ENCODE peak calls at places on chromosomes 13 and 19, in seven cellular contexts. One of them, this sample, is unnamed.

GRCh38 chr19:13091400-13092161 is 11.1 kb downstream of the LYL1 start:
- DNase-seq in RWPE2: peak; percentile 55
- DNase-seq in BE2C: peak; percentile 59
- DNase-seq in mucosa of descending colon: no peak
- DNase-seq in GM12878: no peak
- DNase-seq in neural progenitor cell: peak; percentile 59
- DNase-seq in IMR-90: peak; percentile 75
- DNase-seq in this sample: peak; percentile 88

GRCh38 chr13:112444001-112444311 is 67.8 kb downstream of the SPACA7 start:
- DNase-seq in RWPE2: no peak
- DNase-seq in BE2C: peak; percentile 78
- DNase-seq in mucosa of descending colon: no peak
- DNase-seq in GM12878: no peak
- DNase-seq in neural progenitor cell: peak; percentile 93
- DNase-seq in IMR-90: peak; percentile 42
- DNase-seq in this sample: no peak

GRCh38 chr13:76939215-76939614 is 9.1 kb upstream of the ACOD1 start:
- DNase-seq in RWPE2: no peak
- DNase-seq in BE2C: no peak
- DNase-seq in mucosa of descending colon: no peak
- DNase-seq in GM12878: no peak
- DNase-seq in neural progenitor cell: no peak
- DNase-seq in IMR-90: peak; percentile 41
- DNase-seq in this sample: no peak

GRCh38 chr19:49951806-49952474 is 9.0 kb downstream of the SIGLEC11 start:
- DNase-seq in RWPE2: no peak
- DNase-seq in BE2C: no peak
- DNase-seq in mucosa of descending colon: peak; percentile 22
- DNase-seq in GM12878: no peak
- DNase-seq in neural progenitor cell: no peak
- DNase-seq in IMR-90: no peak
- DNase-seq in this sample: no peak

GRCh38 chr13:30030141-30030750 is 179.8 kb upstream of the UBL3 start:
- DNase-seq in RWPE2: no peak
- DNase-seq in BE2C: no peak
- DNase-seq in mucosa of descending colon: no peak
- DNase-seq in GM12878: no peak
- DNase-seq in neural progenitor cell: no peak
- DNase-seq in IMR-90: no peak
- DNase-seq in this sample: no peak

GRCh38 chr13:49651775-49652690 is 23.7 kb downstream of the ARL11 start:
- DNase-seq in RWPE2: no peak
- DNase-seq in BE2C: no peak
- DNase-seq in mucosa of descending colon: no peak
- DNase-seq in GM12878: no peak
- DNase-seq in neural progenitor cell: no peak
- DNase-seq in IMR-90: no peak
- DNase-seq in this sample: no peak

GRCh38 chr13:53151692-53152421 is 123.2 kb downstream of the OLFM4 start:
- DNase-seq in RWPE2: no peak
- DNase-seq in BE2C: peak; percentile 52
- DNase-seq in mucosa of descending colon: no peak
- DNase-seq in GM12878: peak; percentile 32
- DNase-seq in neural progenitor cell: peak; percentile 87
- DNase-seq in IMR-90: peak; percentile 34
- DNase-seq in this sample: no peak

GRCh38 chr19:12774588-12775555 is at the start of gene HOOK2:
- DNase-seq in RWPE2: peak; percentile 99
- DNase-seq in BE2C: no peak
- DNase-seq in mucosa of descending colon: peak; percentile 98
- DNase-seq in GM12878: no peak
- DNase-seq in neural progenitor cell: peak; percentile 37
- DNase-seq in IMR-90: no peak
- DNase-seq in this sample: no peak

GRCh38 chr19:3366761-3367571 is 583 bp downstream of the NFIC start:
- DNase-seq in RWPE2: no peak
- DNase-seq in BE2C: peak; percentile 66
- DNase-seq in mucosa of descending colon: peak; percentile 66
- DNase-seq in GM12878: no peak
- DNase-seq in neural progenitor cell: peak; percentile 65
- DNase-seq in IMR-90: no peak
- DNase-seq in this sample: peak; percentile 72

GRCh38 chr13:35596299-35596698 is 119.8 kb upstream of the MAB21L1 start:
- DNase-seq in RWPE2: no peak
- DNase-seq in BE2C: no peak
- DNase-seq in mucosa of descending colon: no peak
- DNase-seq in GM12878: no peak
- DNase-seq in neural progenitor cell: no peak
- DNase-seq in IMR-90: no peak
- DNase-seq in this sample: no peak

GRCh38 chr13:21074601-21075302 is 13.4 kb upstream of the LATS2 start:
- DNase-seq in RWPE2: no peak
- DNase-seq in BE2C: no peak
- DNase-seq in mucosa of descending colon: no peak
- DNase-seq in GM12878: no peak
- DNase-seq in neural progenitor cell: no peak
- DNase-seq in IMR-90: no peak
- DNase-seq in this sample: no peak

GRCh38 chr13:75415720-75416119 is 66.2 kb downstream of the TBC1D4 start:
- DNase-seq in RWPE2: no peak
- DNase-seq in BE2C: no peak
- DNase-seq in mucosa of descending colon: no peak
- DNase-seq in GM12878: no peak
- DNase-seq in neural progenitor cell: no peak
- DNase-seq in IMR-90: peak; percentile 89
- DNase-seq in this sample: no peak

GRCh38 chr13:110555601-110556223 is 5.8 kb downstream of the RAB20 start:
- DNase-seq in RWPE2: no peak
- DNase-seq in BE2C: no peak
- DNase-seq in mucosa of descending colon: no peak
- DNase-seq in GM12878: no peak
- DNase-seq in neural progenitor cell: no peak
- DNase-seq in IMR-90: no peak
- DNase-seq in this sample: no peak

GRCh38 chr13:25756916-25757315 is 294.9 kb downstream of the SHISA2 start:
- DNase-seq in RWPE2: no peak
- DNase-seq in BE2C: no peak
- DNase-seq in mucosa of descending colon: no peak
- DNase-seq in GM12878: no peak
- DNase-seq in neural progenitor cell: peak; percentile 45
- DNase-seq in IMR-90: no peak
- DNase-seq in this sample: no peak

GRCh38 chr13:34993470-34993869 is 51.4 kb downstream of the NBEA start:
- DNase-seq in RWPE2: no peak
- DNase-seq in BE2C: no peak
- DNase-seq in mucosa of descending colon: no peak
- DNase-seq in GM12878: no peak
- DNase-seq in neural progenitor cell: no peak
- DNase-seq in IMR-90: no peak
- DNase-seq in this sample: no peak

GRCh38 chr19:53908106-53908932 is 759 bp upstream of the CACNG7 start:
- DNase-seq in RWPE2: no peak
- DNase-seq in BE2C: peak; percentile 68
- DNase-seq in mucosa of descending colon: peak; percentile 46
- DNase-seq in GM12878: no peak
- DNase-seq in neural progenitor cell: peak; percentile 88
- DNase-seq in IMR-90: peak; percentile 40
- DNase-seq in this sample: peak; percentile 26

GRCh38 chr13:110135977-110136597 is 170.9 kb downstream of the COL4A1 start:
- DNase-seq in RWPE2: no peak
- DNase-seq in BE2C: no peak
- DNase-seq in mucosa of descending colon: no peak
- DNase-seq in GM12878: no peak
- DNase-seq in neural progenitor cell: no peak
- DNase-seq in IMR-90: no peak
- DNase-seq in this sample: no peak

GRCh38 chr13:24661713-24662112 is 18.5 kb upstream of the ATP12A start:
- DNase-seq in RWPE2: no peak
- DNase-seq in BE2C: no peak
- DNase-seq in mucosa of descending colon: no peak
- DNase-seq in GM12878: no peak
- DNase-seq in neural progenitor cell: no peak
- DNase-seq in IMR-90: no peak
- DNase-seq in this sample: no peak

GRCh38 chr13:23628250-23628649 is 58.0 kb downstream of the TNFRSF19 start:
- DNase-seq in RWPE2: no peak
- DNase-seq in BE2C: no peak
- DNase-seq in mucosa of descending colon: no peak
- DNase-seq in GM12878: no peak
- DNase-seq in neural progenitor cell: no peak
- DNase-seq in IMR-90: no peak
- DNase-seq in this sample: no peak

DNA sequence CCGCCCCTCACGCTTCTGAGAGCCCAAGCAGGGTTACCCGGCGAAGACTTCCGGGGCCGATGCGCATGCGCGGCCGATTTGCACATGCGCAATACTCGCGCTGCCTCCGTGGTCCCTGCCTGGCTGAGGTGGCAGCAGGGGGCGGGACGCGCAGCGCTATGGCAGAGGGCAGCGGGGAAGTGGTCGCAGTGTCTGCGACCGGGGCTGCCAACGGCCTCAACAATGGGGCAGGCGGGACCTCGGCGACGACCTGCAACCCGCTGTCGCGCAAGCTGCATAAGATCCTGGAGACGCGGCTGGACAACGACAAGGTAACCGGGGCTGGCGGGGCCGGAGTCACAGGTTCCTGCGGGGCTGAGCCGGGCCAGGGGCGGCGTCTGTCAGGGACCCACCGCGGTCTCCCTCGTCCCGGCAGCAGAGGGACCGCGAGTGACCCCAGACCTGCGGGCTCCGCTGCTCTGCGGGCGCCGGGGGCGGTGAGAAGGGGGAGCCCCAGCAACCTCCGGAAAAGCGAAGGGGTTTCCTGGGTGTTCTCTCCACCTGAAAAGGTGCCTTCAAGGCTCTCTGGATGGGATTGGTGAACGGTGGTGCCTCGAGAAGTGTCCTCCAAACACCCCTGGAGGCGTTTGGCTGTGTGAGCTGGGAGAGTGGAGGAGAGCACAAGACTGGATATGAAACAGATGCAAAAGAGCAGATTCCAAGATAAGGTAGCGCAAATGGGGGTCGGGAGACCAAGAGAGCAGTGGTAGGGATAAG is at the start of gene COG6:
- DNase-seq in RWPE2: peak; percentile 72
- DNase-seq in BE2C: peak; percentile 92
- DNase-seq in mucosa of descending colon: peak; percentile 91
- DNase-seq in GM12878: peak; percentile 86
- DNase-seq in neural progenitor cell: peak; percentile 92
- DNase-seq in IMR-90: peak; percentile 80
- DNase-seq in this sample: peak; percentile 94
- TF ChIP-seq CTCF in RWPE2: no peak
- TF ChIP-seq CTCF in BE2C: no peak
- TF ChIP-seq CTCF in mucosa of descending colon: no peak
- TF ChIP-seq CTCF in GM12878: no peak
- TF ChIP-seq CTCF in neural progenitor cell: no peak
- TF ChIP-seq CTCF in IMR-90: no peak
- TF ChIP-seq CTCF in this sample: no peak

DNA sequence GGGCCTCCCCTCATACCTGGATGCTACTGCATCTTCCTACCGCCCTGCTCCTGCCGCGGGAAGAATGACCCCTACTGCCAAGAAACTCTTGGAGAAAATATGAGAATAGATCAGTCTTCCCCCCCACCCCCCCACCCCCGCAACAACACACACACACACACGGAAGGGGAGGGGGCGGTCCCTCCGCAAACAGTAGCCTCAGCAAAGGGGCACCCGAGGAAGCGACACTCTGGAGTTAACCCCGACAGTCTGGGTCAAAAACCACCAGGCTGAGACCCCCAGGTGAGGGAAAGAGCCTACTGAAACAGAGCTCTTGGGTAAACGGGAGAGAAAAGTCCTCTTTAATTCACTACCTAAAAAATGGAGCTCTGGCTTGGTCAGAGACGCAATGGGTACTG is 1.2 kb downstream of the MED26 start:
- DNase-seq in RWPE2: no peak
- DNase-seq in BE2C: no peak
- DNase-seq in mucosa of descending colon: no peak
- DNase-seq in GM12878: no peak
- DNase-seq in neural progenitor cell: peak; percentile 21
- DNase-seq in IMR-90: no peak
- DNase-seq in this sample: no peak
- H3K4me1 ChIP-seq in RWPE2: no peaks in the 10 kb centered on the region
- H3K4me1 ChIP-seq in BE2C: no peaks in the 10 kb centered on the region
- H3K4me1 ChIP-seq in mucosa of descending colon: peaks cover 27% of the 10 kb centered on the region
- H3K4me1 ChIP-seq in GM12878: peaks cover 18% of the 10 kb centered on the region
- H3K4me1 ChIP-seq in neural progenitor cell: peaks cover 11% of the 10 kb centered on the region
- H3K4me1 ChIP-seq in IMR-90: peaks cover 2% of the 10 kb centered on the region
- H3K4me1 ChIP-seq in this sample: peaks cover 7% of the 10 kb centered on the region

GRCh38 chr13:41413907-41414306 is 43.4 kb upstream of the RGCC start:
- DNase-seq in RWPE2: no peak
- DNase-seq in BE2C: no peak
- DNase-seq in mucosa of descending colon: no peak
- DNase-seq in GM12878: no peak
- DNase-seq in neural progenitor cell: no peak
- DNase-seq in IMR-90: no peak
- DNase-seq in this sample: no peak

GRCh38 chr13:41420146-41420545 is 37.2 kb upstream of the RGCC start:
- DNase-seq in RWPE2: no peak
- DNase-seq in BE2C: no peak
- DNase-seq in mucosa of descending colon: no peak
- DNase-seq in GM12878: no peak
- DNase-seq in neural progenitor cell: no peak
- DNase-seq in IMR-90: no peak
- DNase-seq in this sample: no peak

GRCh38 chr13:41418027-41418426 is 39.3 kb upstream of the RGCC start:
- DNase-seq in RWPE2: no peak
- DNase-seq in BE2C: no peak
- DNase-seq in mucosa of descending colon: no peak
- DNase-seq in GM12878: no peak
- DNase-seq in neural progenitor cell: no peak
- DNase-seq in IMR-90: peak; percentile 72
- DNase-seq in this sample: no peak

GRCh38 chr13:41416276-41416675 is 41.1 kb upstream of the RGCC start:
- DNase-seq in RWPE2: no peak
- DNase-seq in BE2C: no peak
- DNase-seq in mucosa of descending colon: no peak
- DNase-seq in GM12878: no peak
- DNase-seq in neural progenitor cell: no peak
- DNase-seq in IMR-90: peak; percentile 43
- DNase-seq in this sample: no peak

DNA sequence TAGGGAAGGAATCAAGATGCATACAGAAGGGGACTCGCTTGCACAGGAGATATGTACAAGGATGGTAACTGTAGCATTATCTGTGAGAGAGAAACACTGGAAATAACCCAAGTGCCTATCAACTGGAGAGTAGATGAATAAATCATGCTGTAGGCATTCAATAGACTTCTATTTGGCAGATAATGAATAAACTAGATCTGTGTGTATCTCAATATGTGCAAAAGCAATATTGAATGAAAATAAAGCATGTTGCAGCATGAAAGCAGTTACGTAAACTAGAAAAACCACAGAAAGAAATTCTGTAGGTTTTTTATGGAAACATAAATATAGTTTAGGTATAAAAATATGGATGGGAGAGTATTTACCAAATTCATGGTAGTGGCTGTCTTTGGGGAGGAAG is 38.6 kb upstream of the RGCC start:
- DNase-seq in RWPE2: no peak
- DNase-seq in BE2C: no peak
- DNase-seq in mucosa of descending colon: no peak
- DNase-seq in GM12878: no peak
- DNase-seq in neural progenitor cell: no peak
- DNase-seq in IMR-90: no peak
- DNase-seq in this sample: no peak
- H3K4me3 ChIP-seq in RWPE2: no peak overlapping the region
- H3K4me3 ChIP-seq in BE2C: no peak overlapping the region
- H3K4me3 ChIP-seq in mucosa of descending colon: no peak overlapping the region
- H3K4me3 ChIP-seq in GM12878: no peak overlapping the region
- H3K4me3 ChIP-seq in neural progenitor cell: no peak overlapping the region
- H3K4me3 ChIP-seq in IMR-90: no peak overlapping the region
- H3K4me3 ChIP-seq in this sample: no peak overlapping the region

GRCh38 chr13:52010890-52011689 is at the start of gene ATP7B:
- DNase-seq in RWPE2: no peak
- DNase-seq in BE2C: peak; percentile 28
- DNase-seq in mucosa of descending colon: no peak
- DNase-seq in GM12878: no peak
- DNase-seq in neural progenitor cell: peak; percentile 78
- DNase-seq in IMR-90: no peak
- DNase-seq in this sample: no peak
- TF ChIP-seq CTCF in RWPE2: no peak
- TF ChIP-seq CTCF in BE2C: no peak
- TF ChIP-seq CTCF in mucosa of descending colon: no peak
- TF ChIP-seq CTCF in GM12878: no peak
- TF ChIP-seq CTCF in neural progenitor cell: peak; percentile 12
- TF ChIP-seq CTCF in IMR-90: peak; percentile 20
- TF ChIP-seq CTCF in this sample: no peak

This sample was measured in uterus.